ENCODE peak calls at places on chromosomes 11 and 22, in seven cellular contexts. Z is transverse colon, I is endothelial cell of umbilical vein, X is suprapubic skin, S is astrocyte of the spinal cord, B is AG04450, K is gastrocnemius medialis. H is an unnamed sample.

GRCh38 chr11:45857834-45858492 is 10.7 kb downstream of the CRY2 start:
- DNase-seq in I (peak; percentile 94), B (no peak), X (no peak), Z (no peak), S (peak; percentile 92), K (peak; percentile 50), H (peak; percentile 96)

GRCh38 chr22:30004689-30005088 is 75.6 kb upstream of the HORMAD2 start:
- DNase-seq in I (peak; percentile 18), K (no peak), S (no peak), B (no peak), Z (no peak), X (no peak), H (no peak)

GRCh38 chr11:125055107-125055715 is 7.9 kb upstream of the SLC37A2 start:
- DNase-seq in X (no peak), B (no peak), I (no peak), S (no peak), Z (no peak), K (no peak), H (no peak)

GRCh38 chr22:22201185-22201924 is 43.2 kb upstream of the VPREB1 start:
- DNase-seq in X (no peak), B (peak; percentile 21), Z (peak; percentile 64), I (peak; percentile 15), K (no peak), S (no peak), H (peak; percentile 71)

GRCh38 chr11:118180300-118180703 is 3.9 kb upstream of the SCN2B start:
- DNase-seq in K (peak; percentile 18), I (no peak), X (no peak), B (no peak), Z (peak; percentile 26), S (no peak), H (peak; percentile 15)

GRCh38 chr11:87392665-87393064 is 354.9 kb downstream of the TMEM135 start:
- DNase-seq in X (no peak), S (no peak), K (no peak), I (no peak), B (no peak), Z (no peak), H (no peak)

GRCh38 chr11:17073370-17074027 is 4.0 kb downstream of the RPS13 start:
- DNase-seq in B (no peak), Z (no peak), X (no peak), S (no peak), I (no peak), K (no peak), H (no peak)

GRCh38 chr22:34111210-34111824 is 191.0 kb upstream of the LARGE1 start:
- DNase-seq in I (no peak), S (no peak), K (no peak), X (no peak), B (no peak), Z (peak; percentile 12), H (peak; percentile 41)

GRCh38 chr22:36569999-36570398 is 41.0 kb upstream of the EIF3D start:
- DNase-seq in Z (no peak), S (no peak), K (no peak), X (no peak), I (peak; percentile 10), B (no peak), H (peak; percentile 55)

GRCh38 chr11:82105331-82105992 is 628.2 kb downstream of the FAM181B start:
- DNase-seq in B (no peak), I (no peak), S (no peak), X (no peak), Z (no peak), K (no peak), H (no peak)

GRCh38 chr11:111733009-111733408 is 33.2 kb downstream of the PPP2R1B start:
- DNase-seq in Z (no peak), B (peak; percentile 68), I (peak; percentile 96), K (peak; percentile 4), X (no peak), S (peak; percentile 88), H (peak; percentile 88)

GRCh38 chr11:2213384-2213842 is 41.8 kb upstream of the TH start:
- DNase-seq in X (no peak), I (no peak), S (no peak), B (no peak), K (no peak), Z (no peak), H (no peak)

GRCh38 chr11:36512016-36512415 is 1.9 kb upstream of the TRAF6 start:
- DNase-seq in K (no peak), I (no peak), Z (no peak), X (no peak), S (no peak), B (no peak), H (peak; percentile 33)

GRCh38 chr22:30362632-30363281 is 6.0 kb downstream of the CCDC157 start:
- DNase-seq in Z (no peak), I (no peak), K (no peak), X (no peak), B (no peak), S (no peak), H (peak; percentile 11)

GRCh38 chr22:37701121-37701786 is 4.4 kb downstream of the TRIOBP start:
- DNase-seq in Z (no peak), K (no peak), X (no peak), B (no peak), S (no peak), I (peak; percentile 20), H (no peak)

GRCh38 chr22:37696657-37697539 is at the start of gene TRIOBP:
- DNase-seq in I (peak; percentile 96), X (peak; percentile 97), K (peak; percentile 86), S (peak; percentile 95), Z (peak; percentile 95), B (peak; percentile 78), H (peak; percentile 94)

GRCh38 chr22:37692627-37693285 is 4.1 kb upstream of the TRIOBP start:
- DNase-seq in S (no peak), B (no peak), X (no peak), Z (no peak), I (no peak), K (no peak), H (no peak)

DNA sequence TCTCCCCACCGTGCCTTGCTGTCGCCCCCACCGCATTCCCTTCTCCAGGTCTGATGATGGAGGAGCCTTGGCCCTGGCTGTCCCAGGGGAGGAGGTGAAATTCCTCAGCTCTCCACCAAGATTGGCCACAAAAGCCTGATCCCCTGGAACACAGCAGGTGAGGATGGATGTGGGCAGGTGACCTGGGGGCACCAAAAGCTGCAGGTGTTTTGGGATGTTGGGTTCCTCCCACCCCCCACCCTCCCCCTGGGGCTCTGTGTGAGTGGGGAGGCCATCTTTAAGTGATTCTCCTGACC is 640 bp downstream of the TRIOBP start:
- DNase-seq in Z (no peak), I (no peak), X (no peak), K (no peak), B (no peak), S (no peak), H (no peak)
- H3K4me3 ChIP-seq in Z (no peak overlapping the region), I (no peak overlapping the region), X (no peak overlapping the region), K (no peak overlapping the region), B (peak overlapping the region; percentile 45), S (peak overlapping the region; percentile 46), H (no peak overlapping the region)

DNA sequence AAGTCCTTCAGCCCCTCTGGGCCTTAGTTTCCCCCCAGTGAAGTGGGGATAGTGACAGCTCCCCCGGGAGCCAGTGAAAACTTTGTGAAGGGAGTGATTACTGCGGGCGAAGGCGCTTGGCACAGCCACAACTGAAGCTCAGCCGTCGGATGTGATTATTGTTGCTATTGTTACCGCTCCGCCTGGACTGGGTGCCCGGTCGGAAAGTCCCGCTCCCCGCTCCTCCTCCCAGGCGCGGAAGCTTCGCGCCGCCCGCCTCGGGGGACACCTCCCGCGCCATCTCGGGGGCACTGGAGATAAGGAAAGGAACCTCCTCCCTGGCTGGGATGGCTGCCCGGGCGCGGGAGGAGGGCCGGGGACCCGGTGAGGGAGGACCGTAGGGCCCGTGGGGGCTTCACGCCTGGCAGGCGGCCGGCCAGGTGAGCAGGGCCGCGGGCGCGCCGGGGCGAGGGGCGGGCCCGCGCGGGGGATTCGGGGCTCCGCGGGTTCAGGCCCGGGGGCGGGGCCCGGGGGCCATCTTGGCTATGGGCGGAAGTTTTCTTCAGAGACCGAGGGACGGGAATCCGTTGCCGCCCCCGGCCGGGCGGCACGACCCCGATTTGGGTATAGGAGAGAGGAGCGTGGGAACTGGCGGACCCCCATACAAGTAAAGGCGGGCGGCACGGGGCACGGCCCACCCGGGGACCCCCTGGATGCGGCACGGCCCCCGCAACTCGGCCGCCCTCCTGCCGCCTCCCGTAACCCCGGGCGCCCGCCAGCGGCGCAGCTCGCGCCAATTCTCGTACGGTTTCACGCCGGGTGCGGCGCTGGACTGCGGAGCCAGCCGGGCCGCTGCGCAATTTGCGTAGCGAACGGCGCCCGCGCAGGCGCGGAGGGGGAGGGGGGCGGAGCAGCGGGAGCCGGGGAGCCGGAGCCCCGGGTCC is at the start of gene GPR137:
- DNase-seq in K (peak; percentile 71), B (no peak), I (peak; percentile 79), Z (peak; percentile 91), S (peak; percentile 65), X (peak; percentile 95), H (peak; percentile 65)
- TF ChIP-seq CTCF in K (no peak), B (no peak), I (no peak), Z (no peak), S (no peak), X (no peak), H (no peak)

GRCh38 chr11:62806611-62807121 is 1.4 kb upstream of the NXF1 start:
- DNase-seq in K (peak; percentile 73), S (peak; percentile 14), Z (peak; percentile 10), B (no peak), X (no peak), I (no peak), H (peak; percentile 67)

GRCh38 chr11:62810748-62811147 is 5.5 kb upstream of the NXF1 start:
- DNase-seq in S (no peak), Z (no peak), B (no peak), X (no peak), I (no peak), K (no peak), H (no peak)

GRCh38 chr11:62805044-62805892 is at the start of gene NXF1:
- DNase-seq in K (peak; percentile 91), B (peak; percentile 87), S (peak; percentile 97), Z (peak; percentile 96), I (peak; percentile 97), X (peak; percentile 98), H (peak; percentile 97)

GRCh38 chr11:62804310-62805043 is 763 bp downstream of the NXF1 start:
- DNase-seq in B (no peak), K (no peak), S (peak; percentile 51), Z (no peak), X (no peak), I (peak; percentile 76), H (peak; percentile 73)

GRCh38 chr11:62805991-62806441 is 776 bp upstream of the NXF1 start:
- DNase-seq in B (no peak), X (no peak), K (no peak), Z (peak; percentile 16), I (no peak), S (peak; percentile 17), H (peak; percentile 41)
- H3K4me3 ChIP-seq in B (peak overlapping the region; percentile 96), X (peak overlapping the region; percentile 90), K (peak overlapping the region; percentile 62), Z (peak overlapping the region; percentile 88), I (peak overlapping the region; percentile 41), S (peak overlapping the region; percentile 94), H (peak overlapping the region; percentile 91)

DNA sequence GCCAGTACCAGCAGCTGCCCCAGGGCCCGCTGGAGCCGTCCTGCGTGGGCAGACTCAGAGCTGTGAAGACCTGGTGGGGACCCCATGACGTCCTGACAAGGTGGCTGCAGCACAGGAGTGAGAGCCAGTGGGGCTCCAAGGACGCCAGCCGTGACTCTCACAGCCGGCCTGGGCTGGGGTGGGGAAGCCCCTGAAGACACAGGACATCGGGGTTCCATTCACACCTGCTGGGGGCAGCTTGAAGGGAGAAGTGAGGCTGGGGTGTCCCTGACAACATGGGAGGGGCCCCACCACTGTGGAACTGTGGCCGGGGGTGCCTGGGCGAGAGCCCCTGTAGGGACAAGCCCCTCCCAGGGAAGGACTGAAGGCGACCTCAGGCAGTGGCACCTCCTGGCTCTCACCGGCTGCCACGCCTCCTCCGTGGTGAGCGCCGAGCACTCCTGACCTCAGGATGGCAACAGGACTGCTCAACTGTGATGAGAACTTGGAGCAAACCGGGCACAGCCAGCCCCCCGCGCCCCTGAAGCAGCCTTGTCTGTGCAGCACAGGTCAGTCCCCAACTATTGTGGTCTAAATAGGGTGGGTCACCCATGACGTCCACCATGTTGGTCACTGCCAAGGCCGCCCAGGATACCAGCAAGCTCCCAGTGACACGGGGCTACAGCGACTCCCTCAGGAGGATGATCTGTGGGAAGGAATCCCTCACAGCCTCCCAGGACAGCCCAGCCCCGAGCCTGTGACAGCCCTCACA is 22.7 kb upstream of the IL17REL start:
- DNase-seq in Z (no peak), B (no peak), K (no peak), I (no peak), S (no peak), X (peak; percentile 75), H (no peak)
- TF ChIP-seq CTCF in Z (no peak), B (no peak), K (no peak), I (no peak), S (no peak), X (no peak), H (no peak)

H was measured in choroid plexus epithelial cell.